ENCODE peak calls at places on chromosomes 13 and 19, in seven cellular contexts. S is left lung, Y is adrenal gland, A is AG10803, Q is uterus, G is SK-N-SH, T is GM06990. W is an unnamed sample.

GRCh38 chr19:791605-792360 is 5.5 kb upstream of the PTBP1 start:
- DNase-seq in S (no peak), Y (no peak), A (no peak), Q (no peak), G (peak), T (no peak), W (no peak)

GRCh38 chr13:74026753-74027152 is 107.5 kb downstream of the KLF12 start:
- DNase-seq in S (no peak), Y (peak), A (no peak), Q (no peak), G (no peak), T (peak), W (peak)

GRCh38 chr13:43472344-43472743 is 314.4 kb downstream of the ENOX1 start:
- DNase-seq in S (no peak), Y (no peak), A (no peak), Q (no peak), G (no peak), T (no peak), W (no peak)

GRCh38 chr13:33490461-33491327 is 205.1 kb upstream of the STARD13 start:
- DNase-seq in S (no peak), Y (peak), A (peak), Q (peak), G (no peak), T (no peak), W (no peak)

GRCh38 chr13:30002577-30002976 is 152.2 kb upstream of the UBL3 start:
- DNase-seq in S (no peak), Y (no peak), A (peak), Q (no peak), G (no peak), T (no peak), W (no peak)

GRCh38 chr19:11264452-11265176 is 2.3 kb upstream of the DOCK6 start:
- DNase-seq in S (peak), Y (peak), A (no peak), Q (peak), G (no peak), T (no peak), W (peak)

GRCh38 chr13:76168661-76169060 is 532.5 kb downstream of the LMO7 start:
- DNase-seq in S (no peak), Y (no peak), A (no peak), Q (no peak), G (no peak), T (no peak), W (no peak)

GRCh38 chr19:38252935-38253691 is 3.1 kb downstream of the PPP1R14A start:
- DNase-seq in S (no peak), Y (peak), A (no peak), Q (peak), G (peak), T (no peak), W (no peak)

GRCh38 chr13:40878321-40878720 is 88.9 kb downstream of the SLC25A15 start:
- DNase-seq in S (no peak), Y (no peak), A (no peak), Q (no peak), G (no peak), T (no peak), W (no peak)

GRCh38 chr13:83312194-83312593 is 570.1 kb downstream of the SLITRK1 start:
- DNase-seq in S (no peak), Y (no peak), A (no peak), Q (no peak), G (no peak), T (no peak), W (no peak)

GRCh38 chr19:3508771-3509535 is 2.8 kb downstream of the FZR1 start:
- DNase-seq in S (no peak), Y (no peak), A (no peak), Q (no peak), G (no peak), T (no peak), W (no peak)

GRCh38 chr19:13843104-13843921 is 33.6 kb upstream of the NANOS3 start:
- DNase-seq in S (peak), Y (peak), A (peak), Q (peak), G (peak), T (no peak), W (no peak)

GRCh38 chr13:23504188-23504587 is 66.0 kb upstream of the TNFRSF19 start:
- DNase-seq in S (no peak), Y (no peak), A (peak), Q (no peak), G (peak), T (no peak), W (no peak)

GRCh38 chr19:16571689-16572331 is 405 bp downstream of the SLC35E1 start:
- DNase-seq in S (no peak), Y (peak), A (peak), Q (no peak), G (no peak), T (peak), W (peak)

GRCh38 chr13:114081761-114082681 is 50.4 kb downstream of the RASA3 start:
- DNase-seq in S (no peak), Y (no peak), A (no peak), Q (peak), G (no peak), T (no peak), W (no peak)

GRCh38 chr19:33022472-33023116 is 42.1 kb downstream of the RHPN2 start:
- DNase-seq in S (no peak), Y (no peak), A (no peak), Q (no peak), G (no peak), T (no peak), W (no peak)

GRCh38 chr13:65787087-65787486 is 1443.0 kb downstream of the PCDH9 start:
- DNase-seq in S (no peak), Y (no peak), A (peak), Q (no peak), G (no peak), T (no peak), W (no peak)

GRCh38 chr13:80265348-80265747 is 75.6 kb downstream of the SPRY2 start:
- DNase-seq in S (no peak), Y (no peak), A (peak), Q (no peak), G (no peak), T (peak), W (no peak)

GRCh38 chr19:1259873-1260748 is 9.0 kb upstream of the CIRBP start:
- DNase-seq in S (peak), Y (no peak), A (no peak), Q (no peak), G (no peak), T (peak), W (no peak)

GRCh38 chr13:30111810-30112209 is 195.5 kb downstream of the KATNAL1 start:
- DNase-seq in S (no peak), Y (no peak), A (no peak), Q (no peak), G (no peak), T (no peak), W (no peak)

GRCh38 chr13:45393941-45394570 is 24.1 kb downstream of the SLC25A30 start:
- DNase-seq in S (no peak), Y (peak), A (peak), Q (peak), G (peak), T (no peak), W (peak)

GRCh38 chr13:48233886-48234488 is 981 bp downstream of the ITM2B start:
- DNase-seq in S (no peak), Y (no peak), A (peak), Q (no peak), G (no peak), T (no peak), W (no peak)

GRCh38 chr13:39776439-39776838 is 121.0 kb downstream of the COG6 start:
- DNase-seq in S (no peak), Y (no peak), A (peak), Q (no peak), G (no peak), T (no peak), W (peak)

GRCh38 chr19:21474671-21475181 is 30.7 kb upstream of the ZNF429 start:
- DNase-seq in S (peak), Y (peak), A (peak), Q (peak), G (peak), T (peak), W (peak)

GRCh38 chr13:110137677-110138008 is 169.3 kb downstream of the COL4A1 start:
- DNase-seq in S (peak), Y (peak), A (peak), Q (no peak), G (peak), T (no peak), W (peak)
- TF ChIP-seq CTCF in S (peak), Y (no peak), A (peak), Q (no peak), G (peak), T (peak), W (no peak)

GRCh38 chr19:45477216-45477615 is 9.4 kb downstream of the FOSB start:
- DNase-seq in S (no peak), Y (no peak), A (no peak), Q (no peak), G (no peak), T (no peak), W (no peak)

GRCh38 chr19:45476349-45476717 is 8.5 kb downstream of the FOSB start:
- DNase-seq in S (no peak), Y (no peak), A (no peak), Q (no peak), G (no peak), T (no peak), W (no peak)

GRCh38 chr19:45475537-45476348 is 7.9 kb downstream of the FOSB start:
- DNase-seq in S (no peak), Y (no peak), A (peak), Q (no peak), G (no peak), T (no peak), W (no peak)

GRCh38 chr19:45478454-45479238 is 10.8 kb downstream of the FOSB start:
- DNase-seq in S (peak), Y (peak), A (peak), Q (peak), G (peak), T (peak), W (peak)

DNA sequence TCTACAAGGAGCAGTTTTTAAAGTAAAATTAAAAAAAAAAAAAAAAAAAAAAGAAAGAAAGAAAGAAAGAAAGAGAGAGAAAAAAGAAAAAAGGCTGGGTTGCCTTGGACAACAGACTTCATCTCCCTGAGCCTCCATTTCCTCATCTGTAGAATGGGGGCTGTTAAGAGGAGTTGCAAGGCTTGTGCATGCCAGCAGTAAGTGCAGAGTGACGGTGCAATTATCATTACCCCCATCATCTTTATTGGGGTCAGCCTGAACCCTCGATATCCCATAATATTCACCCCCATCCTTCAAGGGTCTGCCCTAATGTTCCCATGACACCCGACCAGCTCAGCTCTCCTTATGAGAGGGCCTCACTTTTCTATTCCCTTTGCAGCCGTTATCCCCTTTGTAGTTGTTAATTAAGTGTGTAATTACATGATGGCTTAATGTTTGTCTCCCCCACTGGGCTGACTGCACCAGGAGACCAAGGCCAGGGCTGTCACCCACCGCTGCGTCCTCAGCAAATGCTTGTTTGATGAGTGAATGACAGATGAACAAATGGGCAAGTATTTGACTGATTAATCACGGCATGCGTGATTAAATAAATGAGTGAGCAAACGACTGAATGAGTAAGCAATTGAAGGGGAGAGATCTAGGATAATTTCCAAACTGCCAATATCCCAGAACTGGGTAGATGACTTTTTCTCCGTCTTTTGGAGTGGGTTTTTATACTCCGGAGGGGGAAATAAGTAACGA is 10.1 kb downstream of the FOSB start:
- DNase-seq in S (no peak), Y (no peak), A (peak), Q (no peak), G (no peak), T (no peak), W (no peak)
- TF ChIP-seq CTCF in S (no peak), Y (no peak), A (no peak), Q (no peak), G (no peak), T (no peak), W (no peak)

GRCh38 chr19:31356587-31357314 is 7.5 kb upstream of the TSHZ3 start:
- DNase-seq in S (peak), Y (peak), A (no peak), Q (no peak), G (peak), T (no peak), W (no peak)
- TF ChIP-seq CTCF in S (peak), Y (peak), A (no peak), Q (peak), G (peak), T (no peak), W (no peak)

DNA sequence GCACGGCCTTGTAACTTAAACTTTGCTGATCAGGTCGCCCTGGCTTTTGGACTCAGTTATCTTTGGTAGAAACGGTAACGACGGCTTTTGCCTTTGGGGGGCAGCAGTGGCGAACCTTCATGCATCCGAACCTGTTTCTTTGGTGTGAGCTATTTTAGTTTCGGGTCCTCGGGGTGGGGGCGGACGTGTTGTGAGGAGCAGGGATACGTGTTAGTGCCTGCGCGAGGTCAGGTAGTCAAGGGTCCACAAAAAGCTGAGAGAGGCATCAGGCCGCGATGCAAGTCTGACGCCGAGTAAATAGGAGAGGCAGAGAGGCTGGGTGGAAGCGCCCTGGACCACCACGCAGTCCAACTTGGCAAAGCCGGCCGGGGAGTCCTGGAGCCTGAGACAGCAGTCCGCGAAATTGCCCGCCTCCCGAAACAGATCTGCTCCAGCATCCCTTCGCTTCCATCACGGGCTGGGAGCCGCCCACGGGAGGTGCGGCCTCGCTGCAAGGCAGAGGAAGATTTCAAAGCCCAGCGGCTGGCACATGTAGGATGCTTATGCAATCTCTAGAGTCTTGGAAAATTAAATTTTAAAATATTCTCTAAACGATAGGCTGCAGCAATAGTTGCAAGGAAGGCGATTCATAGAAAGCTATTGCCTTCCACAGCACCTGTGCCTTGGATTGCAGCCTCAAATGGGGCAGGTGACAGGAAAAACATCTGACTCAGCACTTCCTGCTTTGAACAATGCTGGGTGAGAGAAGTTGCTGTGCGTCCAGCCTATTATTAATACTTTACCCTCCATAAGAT is 4.6 kb upstream of the TPP2 start:
- DNase-seq in S (peak), Y (peak), A (peak), Q (peak), G (peak), T (peak), W (peak)
- TF ChIP-seq CTCF in S (peak), Y (peak), A (peak), Q (peak), G (peak), T (peak), W (peak)

DNA sequence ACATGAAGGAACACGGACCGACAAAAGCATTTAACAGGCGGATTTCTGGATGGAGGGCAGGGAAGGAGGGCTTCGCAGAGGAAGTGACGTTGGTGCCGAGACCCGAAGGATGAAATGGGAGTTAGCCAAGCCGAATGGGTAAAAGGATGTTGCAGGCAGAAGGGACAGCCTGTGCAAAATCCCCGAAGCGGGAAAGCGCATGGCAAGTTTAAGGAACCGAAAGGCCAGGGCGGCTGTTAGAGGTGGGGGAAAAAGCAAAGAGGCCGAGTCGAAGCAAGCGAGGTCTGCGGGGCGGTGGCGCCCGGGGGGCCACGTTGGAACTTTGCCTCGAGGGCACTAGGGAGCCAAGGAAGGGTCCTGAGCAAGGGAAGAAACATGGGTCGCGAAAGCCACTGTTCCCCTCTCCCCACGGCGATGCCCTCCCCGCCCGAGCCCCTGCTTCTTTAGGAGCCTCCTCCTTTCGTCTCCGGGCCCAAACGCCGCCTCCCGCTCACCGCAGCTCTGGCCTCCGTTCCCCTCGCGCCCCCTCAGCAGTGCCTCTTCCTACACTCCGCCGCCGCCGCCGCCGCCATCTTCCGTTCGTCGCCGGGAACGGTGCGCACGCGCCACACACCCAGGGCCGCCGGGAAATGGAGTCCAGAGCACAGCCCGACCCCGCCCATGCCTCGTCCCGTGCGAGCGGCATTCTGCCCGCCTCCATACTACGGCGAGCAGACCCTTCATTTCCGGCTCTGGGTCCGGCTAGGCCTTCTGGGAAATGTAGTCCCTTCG is at the start of gene SYMPK:
- DNase-seq in S (peak), Y (peak), A (peak), Q (peak), G (peak), T (peak), W (peak)
- TF ChIP-seq CTCF in S (no peak), Y (no peak), A (no peak), Q (no peak), G (no peak), T (no peak), W (no peak)

DNA sequence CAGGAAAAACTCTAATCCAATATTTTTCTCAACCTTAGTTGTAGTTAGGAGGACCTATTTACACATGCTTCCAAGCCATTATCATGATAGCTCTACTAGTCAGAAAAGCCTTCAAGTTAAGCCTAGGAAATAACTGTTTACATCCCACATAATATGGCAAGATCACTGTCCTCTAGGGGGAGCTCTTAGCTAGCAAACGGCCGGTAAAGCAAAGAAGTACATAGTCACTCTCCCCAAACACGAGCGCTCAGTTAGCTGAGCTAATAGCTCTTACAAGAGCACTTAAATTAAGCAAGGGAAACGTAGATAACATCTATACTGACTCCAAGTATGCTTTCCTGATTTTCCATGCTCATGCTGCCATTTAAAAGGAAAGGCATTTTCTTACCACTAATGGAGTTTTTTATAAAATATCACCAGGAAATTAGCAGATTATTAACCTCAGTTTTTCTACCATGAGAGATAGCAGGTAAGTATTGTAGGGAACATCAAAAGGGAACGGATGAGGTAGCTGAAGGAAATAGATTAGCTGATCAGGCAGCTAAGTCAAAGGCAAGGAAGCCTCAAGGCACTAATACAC is 100.6 kb upstream of the PABPC3 start:
- DNase-seq in S (peak), Y (peak), A (peak), Q (peak), G (peak), T (no peak), W (peak)
- TF ChIP-seq CTCF in S (peak), Y (peak), A (peak), Q (peak), G (peak), T (peak), W (peak)

DNA sequence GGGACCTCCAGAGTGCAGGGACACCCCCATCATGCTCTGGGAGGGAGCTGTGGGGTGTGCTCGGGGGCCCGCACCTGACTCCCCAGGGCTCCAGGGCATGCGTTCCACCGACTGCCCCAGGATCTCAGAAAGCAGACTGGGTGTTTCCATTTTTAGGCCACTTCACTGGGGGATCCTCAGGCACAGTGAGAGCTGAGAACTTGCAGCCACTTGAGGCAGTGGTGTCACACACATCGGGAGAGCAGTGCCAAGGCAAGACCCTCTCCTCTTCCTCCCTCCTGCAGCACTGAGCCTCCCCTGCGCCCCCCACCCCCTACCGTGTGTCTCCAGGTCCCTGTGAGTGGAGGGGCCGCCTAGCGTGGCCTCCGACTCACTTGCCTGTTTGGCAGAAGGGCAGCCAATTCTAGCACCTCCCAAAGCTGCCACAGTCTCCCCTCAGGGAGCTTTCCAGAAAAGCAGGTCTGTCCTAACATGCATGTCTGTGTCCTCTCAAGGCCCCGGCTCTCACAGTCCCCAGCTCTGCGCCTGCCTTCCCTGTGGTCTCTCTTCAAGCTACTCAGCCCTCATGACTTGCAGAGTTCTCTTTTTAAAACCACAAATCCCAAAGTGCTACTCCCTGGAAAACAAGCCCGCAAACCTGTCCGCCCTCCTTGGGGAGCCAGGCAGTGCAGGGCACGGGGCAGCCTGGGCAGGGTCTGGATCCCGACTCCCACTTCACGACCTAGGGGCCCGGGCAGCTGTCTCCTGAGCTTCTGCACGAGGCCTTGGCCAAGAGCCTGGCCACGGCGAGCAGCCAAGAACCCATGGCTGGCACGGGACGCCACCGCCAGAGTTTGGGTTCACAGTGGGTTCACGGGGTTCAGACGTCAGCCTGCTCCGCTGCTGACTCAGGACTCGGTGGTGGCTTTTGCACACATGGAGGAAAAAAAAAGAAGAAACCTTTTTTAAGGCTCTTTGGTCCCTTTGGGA is 94.1 kb downstream of the STK24 start:
- DNase-seq in S (peak), Y (peak), A (peak), Q (no peak), G (no peak), T (peak), W (peak)
- TF ChIP-seq CTCF in S (no peak), Y (no peak), A (peak), Q (no peak), G (peak), T (peak), W (peak)

W was measured in GM13976.